ENCODE peak calls at places on chromosomes 3 and 15, in eight cellular contexts. G, A, W, D, N, K, M and S are unnamed samples.

GRCh38 chr3:40597441-40597840 is 72.7 kb downstream of the ZNF621 start:
- DNase-seq in M (no peak), D (no peak), A (peak), W (no peak), K (peak), N (no peak), G (no peak), S (no peak)

GRCh38 chr3:112109313-112109712 is 23.1 kb downstream of the C3orf52 start:
- DNase-seq in M (no peak), N (no peak), K (no peak), A (no peak), G (no peak), W (no peak), D (no peak), S (no peak)

GRCh38 chr15:74339371-74339770 is 28.1 kb downstream of the CYP11A1 start:
- DNase-seq in G (no peak), N (no peak), D (no peak), K (no peak), W (no peak), M (no peak), A (no peak), S (no peak)

GRCh38 chr3:47781326-47781684 is 388 bp downstream of the SMARCC1 start:
- DNase-seq in N (no peak), D (peak), A (peak), W (no peak), M (peak), K (no peak), G (peak), S (peak)

GRCh38 chr3:195807681-195808121 is 4.0 kb downstream of the MUC4 start:
- DNase-seq in D (no peak), N (no peak), W (no peak), M (peak), A (no peak), K (no peak), G (no peak), S (no peak)

GRCh38 chr15:41462396-41462795 is 31.3 kb upstream of the ITPKA start:
- DNase-seq in G (no peak), N (no peak), D (no peak), W (no peak), K (no peak), M (no peak), A (no peak), S (no peak)

GRCh38 chr3:185586644-185586964 is 509 bp downstream of the SENP2 start:
- DNase-seq in N (no peak), G (no peak), D (no peak), W (no peak), M (no peak), A (peak), K (no peak), S (no peak)

GRCh38 chr3:8490079-8490552 is 11.5 kb upstream of the LMCD1 start:
- DNase-seq in M (no peak), K (peak), G (no peak), W (peak), D (no peak), N (no peak), A (peak), S (no peak)

GRCh38 chr3:177594096-177594495 is 396.8 kb upstream of the TBL1XR1 start:
- DNase-seq in K (no peak), D (no peak), N (no peak), A (peak), W (no peak), G (no peak), M (no peak), S (no peak)

GRCh38 chr15:73378089-73378488 is 9.3 kb upstream of the HCN4 start:
- DNase-seq in G (no peak), K (no peak), D (no peak), M (no peak), N (no peak), W (no peak), A (no peak), S (no peak)

GRCh38 chr3:185709241-185709955 is 115.4 kb downstream of the IGF2BP2 start:
- DNase-seq in N (no peak), K (no peak), M (no peak), G (no peak), A (no peak), D (no peak), W (no peak), S (peak)

GRCh38 chr3:87733671-87734367 is 325.0 kb downstream of the CGGBP1 start:
- DNase-seq in K (no peak), W (no peak), N (no peak), A (peak), G (peak), D (no peak), M (no peak), S (no peak)

GRCh38 chr15:68658151-68658550 is 79.4 kb downstream of the CORO2B start:
- DNase-seq in W (no peak), M (no peak), G (no peak), A (no peak), D (no peak), K (no peak), N (no peak), S (peak)

GRCh38 chr3:56111651-56112250 is 356.5 kb downstream of the ERC2 start:
- DNase-seq in W (no peak), M (no peak), K (no peak), G (no peak), A (no peak), D (no peak), N (no peak), S (no peak)

GRCh38 chr15:68618339-68619302 is 39.8 kb downstream of the CORO2B start:
- DNase-seq in M (no peak), K (no peak), D (no peak), W (peak), G (no peak), N (no peak), A (peak), S (no peak)

GRCh38 chr3:30341079-30341478 is 265.3 kb upstream of the TGFBR2 start:
- DNase-seq in D (no peak), A (no peak), N (no peak), K (no peak), M (no peak), W (no peak), G (no peak), S (no peak)

GRCh38 chr3:134031620-134031915 is 1.8 kb upstream of the SLCO2A1 start:
- DNase-seq in W (no peak), D (no peak), G (no peak), N (no peak), K (no peak), M (no peak), A (no peak), S (no peak)

GRCh38 chr3:145417678-145418077 is 743.3 kb downstream of the PLOD2 start:
- DNase-seq in A (no peak), N (no peak), M (no peak), D (no peak), G (no peak), W (no peak), K (no peak), S (no peak)

GRCh38 chr3:24683511-24684384 is 189.1 kb upstream of the THRB start:
- DNase-seq in D (peak), N (no peak), A (peak), W (peak), G (peak), M (no peak), K (peak), S (no peak)

GRCh38 chr15:71626596-71627088 is 183.7 kb upstream of the NR2E3 start:
- DNase-seq in W (no peak), K (no peak), N (no peak), G (no peak), A (no peak), D (no peak), M (no peak), S (no peak)

GRCh38 chr3:195773956-195774537 is 37.7 kb downstream of the MUC4 start:
- DNase-seq in K (no peak), G (peak), W (no peak), M (no peak), D (no peak), A (no peak), N (no peak), S (no peak)

GRCh38 chr3:12503126-12503952 is 19.1 kb downstream of the TSEN2 start:
- DNase-seq in D (no peak), N (no peak), K (peak), W (no peak), G (no peak), A (no peak), M (no peak), S (no peak)

GRCh38 chr3:59938857-59939256 is 889.0 kb upstream of the CFAP20DC start:
- DNase-seq in A (no peak), K (no peak), D (no peak), G (no peak), M (peak), W (no peak), N (no peak), S (no peak)

GRCh38 chr15:72315706-72316370 is 4.1 kb downstream of the CELF6 start:
- DNase-seq in M (no peak), G (no peak), W (no peak), N (no peak), D (no peak), A (no peak), K (no peak), S (peak)

GRCh38 chr3:106688463-106688862 is 688.8 kb upstream of the CCDC54 start:
- DNase-seq in G (no peak), N (no peak), M (no peak), D (no peak), W (peak), K (peak), A (peak), S (no peak)

GRCh38 chr15:100175406-100176114 is 166.2 kb downstream of the ADAMTS17 start:
- DNase-seq in M (no peak), D (no peak), N (no peak), G (no peak), K (no peak), A (no peak), W (no peak), S (no peak)

GRCh38 chr3:31197941-31198340 is 303.5 kb upstream of the GADL1 start:
- DNase-seq in A (peak), G (no peak), D (no peak), K (no peak), M (no peak), N (no peak), W (no peak), S (no peak)

GRCh38 chr3:185439745-185440466 is 58.9 kb downstream of the TMEM41A start:
- DNase-seq in K (no peak), D (no peak), M (no peak), A (no peak), W (no peak), N (no peak), G (no peak), S (no peak)

GRCh38 chr15:38888701-38889154 is 324.1 kb upstream of the RASGRP1 start:
- DNase-seq in M (peak), K (no peak), D (no peak), A (no peak), N (no peak), W (no peak), G (peak), S (no peak)

GRCh38 chr15:26867199-26868007 is 541 bp downstream of the GABRA5 start:
- DNase-seq in M (peak), K (peak), A (no peak), N (no peak), G (no peak), D (peak), W (no peak), S (peak)

GRCh38 chr3:194089357-194090177 is 46.4 kb upstream of the HES1 start:
- DNase-seq in M (no peak), D (no peak), K (peak), A (peak), N (peak), G (peak), W (peak), S (peak)

DNA sequence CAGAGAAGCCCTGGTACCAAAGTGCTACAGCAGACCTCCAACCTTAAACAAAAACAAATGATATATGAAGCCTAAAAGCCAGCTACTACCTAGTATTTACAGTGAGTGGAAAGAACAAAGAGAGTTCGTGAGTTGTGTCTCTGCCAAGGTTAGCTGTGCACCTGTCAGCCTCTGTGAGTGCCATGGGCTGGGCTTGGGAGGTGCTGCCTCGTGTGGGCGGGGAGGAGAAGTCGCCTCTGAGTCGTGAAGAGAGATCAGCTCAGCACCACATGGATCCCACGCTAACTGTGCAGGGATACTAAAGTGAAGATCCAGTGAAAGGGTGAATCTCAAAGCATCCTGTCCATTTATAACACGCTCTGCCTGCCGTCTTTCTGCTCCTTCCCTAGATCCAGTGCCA is 101.9 kb downstream of the CHDH start:
- DNase-seq in W (no peak), M (no peak), N (no peak), G (peak), K (no peak), A (no peak), D (no peak), S (no peak)
- TF ChIP-seq CTCF in W (no peak), M (no peak), N (no peak), G (no peak), K (no peak), A (no peak), D (no peak), S (no peak)

GRCh38 chr3:20042331-20042730 is 2.1 kb downstream of the KAT2B start:
- DNase-seq in K (no peak), N (no peak), A (no peak), D (no peak), W (no peak), M (no peak), G (no peak), S (no peak)

GRCh38 chr3:20041197-20041780 is 1.0 kb downstream of the KAT2B start:
- DNase-seq in G (peak), D (peak), M (peak), W (peak), K (peak), A (peak), N (peak), S (peak)

GRCh38 chr3:20039765-20040475 is at the start of gene KAT2B:
- DNase-seq in K (peak), D (peak), M (peak), N (peak), W (peak), A (peak), G (peak), S (peak)

GRCh38 chr3:20039082-20039764 is 1.0 kb upstream of the KAT2B start:
- DNase-seq in K (no peak), N (no peak), D (no peak), G (no peak), A (no peak), M (no peak), W (no peak), S (no peak)

GRCh38 chr3:20040476-20041196 is 390 bp downstream of the KAT2B start:
- DNase-seq in K (peak), G (peak), W (peak), D (peak), A (peak), M (peak), N (peak), S (peak)
- TF ChIP-seq CTCF in K (peak), G (no peak), W (peak), D (no peak), A (no peak), M (no peak), N (peak), S (no peak)

GRCh38 chr15:53473886-53474285 is 285.6 kb downstream of the WDR72 start:
- DNase-seq in D (no peak), K (no peak), N (no peak), M (no peak), W (no peak), G (no peak), A (no peak), S (no peak)
- TF ChIP-seq CTCF in D (no peak), K (no peak), N (no peak), M (no peak), W (no peak), G (no peak), A (no peak), S (no peak)

DNA sequence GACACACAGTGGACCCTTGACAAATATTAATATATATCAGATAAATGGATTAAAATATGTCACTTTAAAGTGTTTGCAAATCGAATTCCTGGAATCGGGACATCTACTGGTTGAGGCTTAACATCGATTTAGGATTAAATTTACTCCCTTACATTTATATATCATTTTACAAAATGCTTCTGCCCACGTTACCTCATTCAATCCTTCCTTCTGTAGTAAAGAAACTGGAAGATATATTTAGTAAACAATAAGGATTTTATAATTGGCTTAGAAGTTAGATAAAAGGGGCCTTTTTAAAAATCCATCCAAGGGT is 1.3 kb downstream of the CLPX start:
- DNase-seq in K (no peak), W (no peak), N (no peak), M (no peak), D (no peak), A (no peak), G (no peak), S (no peak)
- TF ChIP-seq CTCF in K (no peak), W (no peak), N (no peak), M (no peak), D (no peak), A (no peak), G (no peak), S (no peak)

GRCh38 chr15:63531586-63531985 is 27.2 kb downstream of the USP3 start:
- DNase-seq in D (no peak), W (no peak), N (no peak), K (no peak), M (no peak), A (no peak), G (no peak), S (no peak)
- TF ChIP-seq CTCF in D (peak), W (peak), N (no peak), K (peak), M (peak), A (peak), G (no peak), S (no peak)

GRCh38 chr15:92906038-92906437 is 5.9 kb downstream of the CHD2 start:
- DNase-seq in D (no peak), K (no peak), N (no peak), M (no peak), A (no peak), G (no peak), W (no peak), S (no peak)

GRCh38 chr15:92903588-92903955 is 3.4 kb downstream of the CHD2 start:
- DNase-seq in A (no peak), G (no peak), K (no peak), W (no peak), D (no peak), M (no peak), N (no peak), S (no peak)

GRCh38 chr15:92904832-92905640 is 4.9 kb downstream of the CHD2 start:
- DNase-seq in W (no peak), D (no peak), A (no peak), N (no peak), M (no peak), K (no peak), G (no peak), S (no peak)

GRCh38 chr15:92902723-92903587 is 2.8 kb downstream of the CHD2 start:
- DNase-seq in M (no peak), A (no peak), N (no peak), D (no peak), W (no peak), K (peak), G (no peak), S (no peak)

DNA sequence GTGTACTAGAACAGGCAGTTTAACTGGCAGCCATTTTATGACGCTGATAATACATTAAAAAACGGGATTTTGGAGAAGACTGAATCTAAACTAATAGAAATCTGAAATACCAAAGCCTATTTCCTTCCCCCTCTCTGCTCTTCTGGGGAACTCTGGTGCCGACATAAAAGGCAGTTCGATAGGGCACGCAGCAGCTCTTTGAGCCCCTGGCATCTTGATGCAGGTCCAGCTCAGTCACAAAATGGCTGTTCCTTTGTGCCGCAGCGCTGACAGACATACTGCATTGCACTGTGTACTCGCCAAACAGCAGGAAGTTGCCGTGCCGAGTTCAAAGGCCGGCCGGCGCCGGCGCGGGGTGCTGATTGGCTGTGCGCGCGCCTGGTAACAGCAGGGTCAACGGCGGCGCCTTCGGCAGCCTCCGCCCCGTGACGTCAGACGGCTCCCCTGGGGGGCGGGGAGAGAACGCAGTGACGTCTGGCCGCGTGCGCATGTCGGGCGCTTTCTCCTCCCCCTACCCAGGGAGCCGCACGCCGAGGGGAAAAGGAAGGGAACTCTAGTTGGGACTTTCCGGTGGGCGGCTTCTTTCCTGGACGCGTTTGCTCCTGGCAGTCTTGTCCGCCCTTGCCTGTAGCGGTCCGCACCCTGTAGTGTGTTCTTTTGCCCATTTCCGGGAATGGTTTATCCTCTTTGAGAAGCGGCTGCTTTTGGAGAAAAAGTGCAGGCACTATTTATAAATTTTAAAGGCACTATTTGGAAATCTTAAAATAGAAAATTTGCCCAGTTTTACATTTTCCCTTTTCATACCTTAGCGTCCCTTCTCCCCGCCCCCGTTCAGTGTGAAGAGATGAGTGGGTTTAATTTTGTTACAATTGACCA is 4.1 kb downstream of the CHD2 start:
- DNase-seq in W (peak), N (peak), G (peak), K (peak), D (peak), A (peak), M (peak), S (peak)
- TF ChIP-seq CTCF in W (no peak), N (no peak), G (no peak), K (no peak), D (no peak), A (no peak), M (no peak), S (no peak)

GRCh38 chr15:69827751-69828150 is 270.0 kb downstream of the TLE3 start:
- DNase-seq in W (no peak), N (no peak), D (no peak), A (no peak), M (no peak), K (no peak), G (no peak), S (no peak)

GRCh38 chr15:69825941-69826817 is 271.5 kb downstream of the TLE3 start:
- DNase-seq in A (no peak), M (no peak), K (peak), D (no peak), N (no peak), W (no peak), G (no peak), S (no peak)

GRCh38 chr15:69828181-69828828 is 269.4 kb downstream of the TLE3 start:
- DNase-seq in A (no peak), D (no peak), N (no peak), M (no peak), K (no peak), G (no peak), W (no peak), S (no peak)

GRCh38 chr15:69824877-69825406 is 272.8 kb downstream of the TLE3 start:
- DNase-seq in A (no peak), K (no peak), N (no peak), M (no peak), W (no peak), G (no peak), D (no peak), S (no peak)

DNA sequence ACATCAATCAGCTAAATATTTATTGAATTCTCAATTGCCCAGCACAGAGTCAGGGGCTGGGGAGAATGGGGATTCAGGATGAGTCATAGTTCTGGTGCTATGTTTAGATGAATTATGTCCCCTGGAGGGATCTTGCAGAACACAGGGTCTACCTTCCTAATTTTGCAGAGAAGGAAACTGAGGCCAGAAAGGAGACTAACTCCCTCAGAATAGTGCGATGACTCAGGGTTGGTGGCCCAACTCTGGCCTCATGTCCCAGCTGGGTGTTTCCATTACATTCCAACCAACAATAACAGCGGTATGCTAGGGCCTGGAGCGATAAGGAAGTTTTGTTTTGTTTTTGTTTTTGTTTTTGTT is 270.9 kb downstream of the TLE3 start:
- DNase-seq in M (no peak), D (no peak), G (no peak), A (no peak), W (no peak), K (no peak), N (no peak), S (no peak)
- TF ChIP-seq CTCF in M (no peak), D (no peak), G (no peak), A (no peak), W (no peak), K (no peak), N (no peak), S (no peak)

GRCh38 chr15:76795217-76795616 is 109.9 kb downstream of the SCAPER start:
- DNase-seq in W (no peak), K (no peak), D (no peak), M (no peak), A (no peak), N (no peak), G (no peak), S (no peak)
- TF ChIP-seq CTCF in W (no peak), K (no peak), D (no peak), M (no peak), A (no peak), N (no peak), G (no peak), S (no peak)